ENCODE peak calls at places on chromosomes 7 and 10, in eight cellular contexts. M is GM12878, T is HepG2, Q is DND-41, I is H9, J is neural progenitor cell, K is IMR-90, U is astrocyte. B is an unnamed sample. For H3K4me1, the result is how much of the 10 kb centered on the place peaks cover.

GRCh38 chr7:142795339-142795863 is 24.6 kb downstream of the PRSS2 start:
- DNase-seq in M (no peak), T (no peak), Q (peak), I (peak), J (no peak), K (no peak), U (no peak), B (peak)

GRCh38 chr10:107803541-107803940 is 639.0 kb upstream of the SORCS1 start:
- DNase-seq in M (no peak), T (no peak), Q (no peak), I (no peak), J (no peak), K (no peak), U (no peak), B (no peak)

GRCh38 chr7:17520941-17521340 is 222.5 kb downstream of the AHR start:
- DNase-seq in M (no peak), T (no peak), Q (no peak), I (no peak), J (no peak), K (peak), U (peak), B (peak)

GRCh38 chr10:103666751-103667150 is 173.2 kb downstream of the NEURL1 start:
- DNase-seq in M (no peak), T (no peak), Q (no peak), I (no peak), J (no peak), K (no peak), U (no peak), B (no peak)

GRCh38 chr7:112995091-112995824 is 91.4 kb downstream of the GPR85 start:
- DNase-seq in M (no peak), T (no peak), Q (no peak), I (no peak), J (no peak), K (peak), U (peak), B (peak)

GRCh38 chr10:43078986-43079273 is 2.1 kb downstream of the RET start:
- DNase-seq in M (no peak), T (no peak), Q (no peak), I (peak), J (peak), K (no peak), U (no peak), B (no peak)

GRCh38 chr7:4134204-4134603 is 547.9 kb upstream of the FOXK1 start:
- DNase-seq in M (no peak), T (peak), Q (no peak), I (no peak), J (no peak), K (no peak), U (no peak), B (no peak)

GRCh38 chr7:137989127-137989526 is 12.8 kb downstream of the CREB3L2 start:
- DNase-seq in M (no peak), T (no peak), Q (no peak), I (no peak), J (no peak), K (no peak), U (no peak), B (no peak)

GRCh38 chr7:28176174-28176573 is 4.4 kb downstream of the JAZF1 start:
- DNase-seq in M (no peak), T (no peak), Q (no peak), I (no peak), J (no peak), K (peak), U (no peak), B (no peak)

DNA sequence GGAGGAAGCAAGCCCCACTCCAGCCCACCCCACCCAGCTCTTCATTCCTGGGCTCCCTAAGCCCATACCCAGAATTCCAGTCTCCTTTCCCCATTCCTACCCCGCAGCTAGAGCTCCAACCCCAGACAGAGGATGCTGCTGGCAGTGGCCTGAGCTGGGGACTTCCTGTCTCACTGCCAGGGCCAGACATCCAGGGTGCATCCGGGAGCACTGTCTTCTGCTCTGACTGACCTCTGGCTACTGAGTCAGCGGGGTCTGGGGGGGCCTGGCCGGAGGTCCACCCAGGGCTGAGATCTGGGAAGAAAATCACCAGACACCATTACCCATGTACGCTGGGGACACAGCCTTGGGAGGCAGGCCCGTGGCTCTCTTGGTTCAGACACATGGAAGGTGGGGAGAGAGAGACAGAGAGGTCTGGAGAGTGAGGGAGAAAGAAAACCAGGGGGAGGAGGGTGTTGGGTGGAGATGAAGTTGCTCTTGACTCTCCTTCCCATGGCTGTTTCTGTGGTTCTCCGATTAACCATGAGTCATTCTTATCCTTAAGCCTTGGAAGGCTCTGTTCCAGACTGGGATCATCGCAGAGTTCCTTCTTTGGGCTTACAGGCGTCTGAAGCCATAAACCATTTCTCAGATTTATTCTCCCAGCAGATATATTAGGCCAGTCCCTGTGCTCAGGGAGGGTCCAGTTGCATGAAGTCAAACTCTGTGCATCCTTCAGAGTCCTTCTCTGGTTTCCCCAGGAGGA is 23.6 kb downstream of the TSPAN15 start:
- DNase-seq in M (no peak), T (no peak), Q (no peak), I (no peak), J (no peak), K (peak), U (peak), B (peak)
- H3K4me1 ChIP-seq in M (under half), T (under half), Q (under half), I (under half), J (under half), K (under half), U (under half), B (under half)

GRCh38 chr10:59098811-59099452 is 77.5 kb upstream of the PHYHIPL start:
- DNase-seq in M (no peak), T (no peak), Q (no peak), I (no peak), J (no peak), K (peak), U (peak), B (peak)

GRCh38 chr10:59096631-59097030 is 79.8 kb upstream of the PHYHIPL start:
- DNase-seq in M (no peak), T (no peak), Q (no peak), I (no peak), J (no peak), K (no peak), U (no peak), B (no peak)

GRCh38 chr10:59102394-59102793 is 74.0 kb upstream of the PHYHIPL start:
- DNase-seq in M (no peak), T (no peak), Q (no peak), I (no peak), J (no peak), K (no peak), U (no peak), B (no peak)

GRCh38 chr10:59099536-59099935 is 76.9 kb upstream of the PHYHIPL start:
- DNase-seq in M (no peak), T (no peak), Q (no peak), I (no peak), J (no peak), K (no peak), U (no peak), B (peak)

DNA sequence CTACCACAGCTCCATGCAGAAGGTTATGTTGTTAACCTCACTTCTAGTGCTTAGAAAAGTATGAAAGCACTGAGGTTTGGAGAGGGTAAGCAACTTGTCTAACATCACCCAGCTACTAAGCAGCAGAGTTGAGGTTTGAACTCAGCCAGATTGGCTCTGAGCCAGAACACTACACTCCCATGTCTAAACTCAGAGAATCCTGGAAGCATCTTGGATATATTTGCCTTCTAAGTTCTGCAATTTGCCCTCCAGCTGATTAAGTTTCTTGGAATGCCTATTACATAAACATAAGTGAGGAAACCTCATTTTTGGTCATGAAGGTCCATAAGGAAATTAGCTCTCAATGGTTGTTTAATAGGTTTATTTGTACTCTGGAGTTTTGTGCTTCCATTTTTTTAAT is 78.1 kb upstream of the PHYHIPL start:
- DNase-seq in M (no peak), T (no peak), Q (no peak), I (no peak), J (no peak), K (peak), U (peak), B (peak)
- H3K9ac ChIP-seq in M (no peak), T (no peak), Q (no peak), I (no peak), J (no peak), K (no peak), U (no peak), B (no peak)

GRCh38 chr7:135662123-135662372 is 266 bp upstream of the STMP1 start:
- DNase-seq in M (no peak), T (no peak), Q (no peak), I (no peak), J (no peak), K (no peak), U (no peak), B (no peak)
- TF ChIP-seq CTCF in M (no peak), T (no peak), Q (no peak), I (peak), J (no peak), K (no peak), U (peak), B (no peak)

GRCh38 chr10:72013202-72013945 is 49.2 kb downstream of the CHST3 start:
- DNase-seq in M (no peak), T (no peak), Q (no peak), I (no peak), J (no peak), K (no peak), U (no peak), B (no peak)
- H3K4me1 ChIP-seq in M (under half), T (half or more), Q (under half), I (under half), J (under half), K (under half), U (under half), B (under half)

DNA sequence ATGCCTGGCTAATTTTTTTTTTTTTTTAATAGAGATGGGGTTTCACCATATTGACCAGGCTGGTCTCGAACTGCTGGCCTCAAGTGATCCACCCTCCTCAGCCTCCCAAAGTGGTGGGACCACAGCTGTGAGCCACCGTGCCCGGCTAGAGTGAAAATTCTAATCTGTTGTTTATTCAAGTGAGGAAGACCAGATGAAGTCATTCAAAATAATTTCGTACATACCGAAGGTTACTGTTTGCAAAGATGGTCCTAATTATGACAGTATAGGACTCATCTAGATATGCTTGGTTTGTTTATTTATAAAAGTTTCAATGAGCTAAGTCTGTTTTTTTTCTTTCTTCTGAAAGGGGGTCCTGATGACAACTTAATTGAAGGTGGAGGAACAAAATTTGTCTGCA is 376.8 kb downstream of the EXOC4 start:
- DNase-seq in M (no peak), T (no peak), Q (no peak), I (no peak), J (no peak), K (peak), U (no peak), B (peak)
- H3K9ac ChIP-seq in M (no peak), T (no peak), Q (no peak), I (no peak), J (no peak), K (no peak), U (no peak), B (no peak)

DNA sequence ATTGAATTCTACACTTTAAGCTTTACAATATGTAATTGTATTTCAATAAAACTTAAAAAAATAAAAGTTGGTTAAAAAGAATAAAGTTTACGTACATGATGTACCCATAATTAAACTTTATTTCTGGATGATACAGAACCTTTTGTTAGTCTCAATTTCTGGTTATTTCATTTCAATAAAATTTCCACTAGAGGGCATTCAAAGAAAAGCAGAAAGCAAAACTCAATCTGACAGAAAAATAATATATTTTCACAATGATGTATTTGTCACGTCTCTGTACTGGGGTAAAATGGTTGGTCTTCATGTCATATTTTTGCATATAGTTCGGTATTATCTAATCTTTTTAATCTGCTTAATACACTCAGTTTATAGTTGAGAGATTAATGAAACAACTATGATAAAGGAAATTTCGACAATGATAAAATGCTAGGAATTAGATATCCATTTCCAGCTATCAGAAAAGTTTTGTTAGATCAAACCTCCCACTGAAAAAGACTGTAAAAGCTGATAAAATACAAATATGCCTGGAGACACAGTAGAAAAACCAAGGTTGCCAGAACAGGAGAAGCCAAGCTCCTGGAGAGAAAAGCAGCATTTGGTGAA is 27.4 kb downstream of the ASZ1 start:
- DNase-seq in M (no peak), T (no peak), Q (no peak), I (no peak), J (no peak), K (peak), U (no peak), B (peak)
- TF ChIP-seq CTCF in M (peak), T (no peak), Q (peak), I (peak), J (peak), K (peak), U (peak), B (no peak)